ENCODE peak calls at places on chromosome 1, in five cellular contexts. O is stomach, Y is HCT116, H is right lobe of liver, R is left ventricle myocardium inferior. I is an unnamed sample.

GRCh38 chr1:213070399-213070798 is 19.4 kb downstream of the RPS6KC1 start:
- DNase-seq in O (peak; percentile 46), R (no peak), H (peak; percentile 21), Y (no peak), I (no peak)

GRCh38 chr1:212401042-212401441 is 13.6 kb downstream of the PACC1 start:
- DNase-seq in H (no peak), Y (no peak), O (no peak), R (no peak), I (no peak)

GRCh38 chr1:3674100-3675094 is 22.1 kb downstream of the TP73 start:
- DNase-seq in H (peak; percentile 14), Y (no peak), O (no peak), R (no peak), I (no peak)

GRCh38 chr1:184340984-184341383 is 45.8 kb upstream of the C1orf21 start:
- DNase-seq in O (no peak), R (no peak), H (no peak), Y (no peak), I (no peak)

GRCh38 chr1:56098956-56099355 is 480.4 kb downstream of the PLPP3 start:
- DNase-seq in R (no peak), O (no peak), H (no peak), Y (no peak), I (no peak)

GRCh38 chr1:105865546-105865945 is 1190.9 kb upstream of the PRMT6 start:
- DNase-seq in R (no peak), O (no peak), Y (no peak), H (no peak), I (no peak)

GRCh38 chr1:58249729-58250586 is 296.6 kb downstream of the OMA1 start:
- DNase-seq in H (peak; percentile 30), R (peak; percentile 21), O (no peak), Y (no peak), I (no peak)

GRCh38 chr1:17265162-17265561 is 16.3 kb downstream of the PADI3 start:
- DNase-seq in R (no peak), O (no peak), H (no peak), Y (no peak), I (no peak)

GRCh38 chr1:101187287-101187686 is 49.5 kb upstream of the S1PR1 start:
- DNase-seq in H (no peak), R (no peak), Y (no peak), O (no peak), I (no peak)

GRCh38 chr1:95506736-95507404 is 272.9 kb downstream of the RWDD3 start:
- DNase-seq in Y (no peak), O (no peak), R (no peak), H (no peak), I (no peak)

DNA sequence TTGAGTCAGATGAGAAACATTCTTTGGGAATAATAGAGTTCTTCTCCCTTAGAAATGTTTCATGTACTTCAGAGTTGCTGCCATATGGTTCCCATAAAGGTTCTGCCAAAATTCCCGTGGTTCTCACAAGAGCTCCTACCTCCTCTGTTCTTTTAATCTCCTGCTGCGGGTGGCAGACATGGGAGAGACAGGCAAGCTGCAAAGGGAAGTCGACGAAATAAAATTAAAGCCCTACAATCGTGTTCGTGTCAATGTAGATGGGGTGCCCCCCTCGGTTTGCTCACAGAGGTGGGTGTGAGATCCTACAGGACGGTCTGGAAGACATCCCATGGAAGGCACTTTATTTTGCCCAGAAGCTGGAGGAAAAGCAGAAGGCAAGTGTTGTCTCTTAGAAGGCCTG is 276.0 kb downstream of the RWDD3 start:
- DNase-seq in O (no peak), Y (no peak), H (no peak), R (no peak), I (no peak)
- H3K4me3 ChIP-seq in O (no peak overlapping the region), Y (no peak overlapping the region), H (no peak overlapping the region), R (no peak overlapping the region), I (no peak overlapping the region)

DNA sequence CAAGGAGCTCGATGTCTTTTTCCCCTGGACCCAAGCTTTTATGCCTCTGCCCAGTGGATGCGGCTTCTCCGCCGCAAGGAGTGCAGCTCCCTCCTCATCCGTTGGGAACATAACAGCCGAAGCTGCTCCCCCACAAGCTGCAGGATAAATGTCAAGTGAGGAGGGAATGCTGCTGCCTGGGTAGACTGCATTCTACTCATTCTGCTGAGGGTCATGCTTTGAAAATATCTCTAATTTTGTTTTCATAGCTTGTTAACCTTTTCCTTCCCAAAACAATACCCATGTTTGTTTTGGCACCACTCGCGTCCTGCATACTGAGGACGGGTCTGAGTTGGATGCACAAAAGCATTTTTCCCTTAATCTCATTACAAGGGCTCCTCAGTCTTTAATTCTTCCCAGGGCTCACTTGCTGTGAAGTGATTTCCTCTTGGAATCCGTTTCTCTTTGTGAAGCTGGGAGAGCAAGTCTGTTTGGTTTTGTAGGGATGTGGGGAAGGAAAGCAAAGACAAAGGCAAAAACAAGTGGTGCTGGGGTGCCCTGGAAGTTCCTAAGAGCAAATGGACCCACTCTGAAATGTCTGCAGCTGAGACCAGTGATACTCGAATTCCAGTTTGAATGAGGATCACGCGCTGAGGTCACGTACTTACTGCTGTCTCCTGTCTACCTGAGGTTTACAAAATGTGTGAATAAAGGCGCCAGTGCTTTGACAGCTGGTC is 134.0 kb upstream of the IRF2BP2 start:
- DNase-seq in R (no peak), Y (no peak), O (no peak), H (no peak), I (no peak)
- H3K4me3 ChIP-seq in R (peak overlapping the region; percentile 32), Y (no peak overlapping the region), O (peak overlapping the region; percentile 9), H (no peak overlapping the region), I (peak overlapping the region; percentile 18)

DNA sequence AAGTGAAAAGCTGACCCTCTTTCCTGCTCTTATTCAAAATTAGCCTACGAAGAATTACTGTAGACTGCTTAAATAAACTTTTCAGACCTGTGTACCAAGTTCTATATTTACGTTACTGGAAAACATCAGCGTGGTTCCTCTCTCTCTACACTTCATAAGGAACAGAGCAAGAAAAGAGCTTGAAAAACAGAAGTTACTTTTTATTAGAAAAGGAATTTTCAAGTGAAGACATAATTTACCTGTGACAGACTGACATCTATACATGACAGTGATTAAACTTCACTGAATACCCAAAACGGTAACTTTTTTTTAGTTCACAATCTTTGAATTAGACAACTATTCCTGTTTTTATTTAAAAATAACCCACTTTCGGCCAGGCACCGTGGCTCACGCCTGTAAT is 2.7 kb downstream of the ENAH start:
- DNase-seq in R (no peak), O (no peak), Y (no peak), H (no peak), I (no peak)
- H3K4me3 ChIP-seq in R (peak overlapping the region; percentile 91), O (peak overlapping the region; percentile 89), Y (no peak overlapping the region), H (no peak overlapping the region), I (peak overlapping the region; percentile 100)

DNA sequence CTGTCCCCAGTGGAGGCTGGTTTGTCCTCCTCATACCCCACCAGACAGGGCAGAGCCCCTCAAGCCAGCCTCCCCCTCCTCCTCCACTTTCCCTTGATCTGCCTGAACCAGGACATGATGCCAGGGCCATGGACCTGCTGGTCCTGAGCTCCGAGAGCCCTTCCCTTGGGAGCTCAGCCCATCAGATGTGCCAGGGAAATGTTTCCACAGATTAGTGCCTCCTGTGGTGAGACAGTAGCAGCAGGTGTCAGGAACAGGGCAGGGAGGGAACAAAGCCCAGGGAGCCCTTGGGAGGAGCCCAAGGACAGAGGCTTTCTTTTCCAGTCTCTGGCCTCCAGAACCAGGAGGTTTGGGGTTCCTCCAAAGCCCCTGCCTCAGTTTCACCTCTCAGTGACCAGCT is 14.6 kb upstream of the SLC41A1 start:
- DNase-seq in Y (no peak), H (no peak), R (no peak), O (peak; percentile 53), I (no peak)
- H3K4me3 ChIP-seq in Y (no peak overlapping the region), H (no peak overlapping the region), R (no peak overlapping the region), O (no peak overlapping the region), I (no peak overlapping the region)

GRCh38 chr1:19024532-19024931 is 68.1 kb upstream of the IFFO2 start:
- DNase-seq in H (no peak), O (no peak), R (no peak), Y (no peak), I (no peak)
- H3K4me3 ChIP-seq in H (no peak overlapping the region), O (no peak overlapping the region), R (no peak overlapping the region), Y (no peak overlapping the region), I (no peak overlapping the region)

DNA sequence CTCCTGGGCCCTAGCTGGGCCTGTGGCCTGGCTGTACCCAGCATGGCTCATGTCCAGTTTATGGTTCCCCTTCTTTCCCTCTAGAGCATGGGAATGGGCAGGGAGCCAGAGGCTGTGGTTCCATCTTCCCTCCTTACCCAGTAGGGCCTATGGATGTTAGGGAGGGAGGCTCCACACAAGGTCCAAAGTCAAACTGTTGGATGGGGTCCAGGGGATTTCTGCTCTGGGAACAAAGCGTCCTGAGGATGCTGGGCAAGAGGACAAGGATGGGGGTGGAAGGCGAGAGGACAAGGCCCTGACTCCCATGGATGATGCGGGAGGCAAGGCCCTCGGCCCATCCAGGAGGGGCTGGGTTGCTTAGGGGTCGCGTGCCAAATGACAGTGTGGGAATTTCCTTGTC is 17.3 kb downstream of the CSF1 start:
- DNase-seq in O (peak; percentile 70), R (peak; percentile 76), H (peak; percentile 84), Y (no peak), I (peak; percentile 94)
- H3K4me3 ChIP-seq in O (no peak overlapping the region), R (no peak overlapping the region), H (no peak overlapping the region), Y (no peak overlapping the region), I (no peak overlapping the region)

DNA sequence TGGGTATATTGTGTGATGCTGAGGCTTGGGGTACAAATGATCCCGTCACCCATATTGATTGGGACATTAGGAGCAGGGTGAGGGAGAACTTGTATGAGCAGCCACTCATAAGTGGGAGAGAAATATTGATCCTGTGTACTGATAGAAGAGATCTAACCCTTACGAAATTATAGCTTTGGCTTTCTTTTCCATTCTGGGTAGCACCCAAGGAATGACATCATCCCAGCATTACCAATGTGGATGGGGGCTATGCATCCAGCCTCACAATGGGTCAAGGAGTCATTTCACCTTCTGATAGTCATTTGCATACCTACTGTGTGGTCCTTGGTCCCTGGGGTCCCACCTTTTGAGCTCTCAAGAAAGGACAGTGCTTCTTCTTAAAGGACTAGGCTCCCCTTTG is 1.9 kb upstream of the NAV1 start:
- DNase-seq in Y (no peak), H (no peak), R (no peak), O (no peak), I (no peak)
- H3K4me3 ChIP-seq in Y (peak overlapping the region; percentile 3), H (no peak overlapping the region), R (no peak overlapping the region), O (no peak overlapping the region), I (no peak overlapping the region)

GRCh38 chr1:180486092-180486491 is 16.3 kb downstream of the ACBD6 start:
- DNase-seq in R (no peak), O (no peak), Y (no peak), H (no peak), I (no peak)

GRCh38 chr1:180484490-180484889 is 17.9 kb downstream of the ACBD6 start:
- DNase-seq in R (no peak), Y (no peak), O (no peak), H (no peak), I (no peak)

GRCh38 chr1:180482425-180483275 is 19.7 kb downstream of the ACBD6 start:
- DNase-seq in R (no peak), O (no peak), H (no peak), Y (no peak), I (no peak)
- H3K4me3 ChIP-seq in R (no peak overlapping the region), O (no peak overlapping the region), H (no peak overlapping the region), Y (no peak overlapping the region), I (no peak overlapping the region)

GRCh38 chr1:65001238-65001792 is 35.0 kb upstream of the JAK1 start:
- DNase-seq in R (peak; percentile 83), H (peak; percentile 85), O (peak; percentile 55), Y (no peak), I (peak; percentile 87)

GRCh38 chr1:65002508-65003315 is 36.4 kb upstream of the JAK1 start:
- DNase-seq in H (peak; percentile 92), Y (peak; percentile 29), O (peak; percentile 77), R (peak; percentile 86), I (peak; percentile 98)

GRCh38 chr1:65003316-65003664 is 36.9 kb upstream of the JAK1 start:
- DNase-seq in R (no peak), O (no peak), H (no peak), Y (no peak), I (no peak)

GRCh38 chr1:65006806-65007205 is 40.5 kb upstream of the JAK1 start:
- DNase-seq in R (no peak), Y (no peak), O (no peak), H (no peak), I (no peak)

GRCh38 chr1:65002156-65002507 is 35.8 kb upstream of the JAK1 start:
- DNase-seq in H (no peak), Y (no peak), R (no peak), O (no peak), I (no peak)
- H3K4me3 ChIP-seq in H (peak overlapping the region; percentile 51), Y (peak overlapping the region; percentile 65), R (peak overlapping the region; percentile 79), O (peak overlapping the region; percentile 76), I (peak overlapping the region; percentile 50)